ENCODE peak calls at places on chromosomes 6 and 20, in five cellular contexts. One of them, this sample, is unnamed.
A peak's percentile ranks its signal among the peaks of the same experiment; 100 is the strongest.

GRCh38 chr6:100700009-100700408 is 181.1 kb downstream of the ASCC3 start:
- DNase-seq in HCT116: no peak
- DNase-seq in tibial nerve: no peak
- DNase-seq in heart left ventricle: no peak
- DNase-seq in IMR-90: no peak
- DNase-seq in this sample: no peak

GRCh38 chr6:7108196-7108963 is 619 bp downstream of the RREB1 start:
- DNase-seq in HCT116: no peak
- DNase-seq in tibial nerve: no peak
- DNase-seq in heart left ventricle: peak; percentile 68
- DNase-seq in IMR-90: peak; percentile 49
- DNase-seq in this sample: no peak

GRCh38 chr6:137423444-137424168 is 70.6 kb downstream of the OLIG3 start:
- DNase-seq in HCT116: no peak
- DNase-seq in tibial nerve: no peak
- DNase-seq in heart left ventricle: no peak
- DNase-seq in IMR-90: no peak
- DNase-seq in this sample: no peak

GRCh38 chr6:167338551-167339117 is 13.7 kb downstream of the TTLL2 start:
- DNase-seq in HCT116: no peak
- DNase-seq in tibial nerve: no peak
- DNase-seq in heart left ventricle: no peak
- DNase-seq in IMR-90: no peak
- DNase-seq in this sample: no peak

GRCh38 chr20:59749293-59749680 is 144.9 kb downstream of the PHACTR3 start:
- DNase-seq in HCT116: no peak
- DNase-seq in tibial nerve: no peak
- DNase-seq in heart left ventricle: no peak
- DNase-seq in IMR-90: peak; percentile 53
- DNase-seq in this sample: no peak

GRCh38 chr6:105269390-105269789 is 89.6 kb upstream of the POPDC3 start:
- DNase-seq in HCT116: no peak
- DNase-seq in tibial nerve: no peak
- DNase-seq in heart left ventricle: no peak
- DNase-seq in IMR-90: no peak
- DNase-seq in this sample: no peak

GRCh38 chr6:36546664-36546957 is 668 bp downstream of the STK38 start:
- DNase-seq in HCT116: no peak
- DNase-seq in tibial nerve: no peak
- DNase-seq in heart left ventricle: no peak
- DNase-seq in IMR-90: no peak
- DNase-seq in this sample: no peak

GRCh38 chr6:33313105-33313708 is 671 bp downstream of the TAPBP start:
- DNase-seq in HCT116: no peak
- DNase-seq in tibial nerve: peak; percentile 44
- DNase-seq in heart left ventricle: peak; percentile 63
- DNase-seq in IMR-90: peak; percentile 31
- DNase-seq in this sample: no peak

GRCh38 chr6:94341173-94341572 is 921.8 kb upstream of the EPHA7 start:
- DNase-seq in HCT116: no peak
- DNase-seq in tibial nerve: no peak
- DNase-seq in heart left ventricle: no peak
- DNase-seq in IMR-90: no peak
- DNase-seq in this sample: no peak

GRCh38 chr20:23874747-23875146 is 4.8 kb downstream of the CST5 start:
- DNase-seq in HCT116: no peak
- DNase-seq in tibial nerve: no peak
- DNase-seq in heart left ventricle: no peak
- DNase-seq in IMR-90: no peak
- DNase-seq in this sample: no peak

GRCh38 chr6:37965964-37966676 is 146.6 kb downstream of the ZFAND3 start:
- DNase-seq in HCT116: no peak
- DNase-seq in tibial nerve: no peak
- DNase-seq in heart left ventricle: no peak
- DNase-seq in IMR-90: peak; percentile 48
- DNase-seq in this sample: no peak

GRCh38 chr6:108750801-108751200 is 97.4 kb upstream of the ARMC2 start:
- DNase-seq in HCT116: no peak
- DNase-seq in tibial nerve: no peak
- DNase-seq in heart left ventricle: no peak
- DNase-seq in IMR-90: no peak
- DNase-seq in this sample: no peak

GRCh38 chr6:34057790-34058189 is 88.1 kb downstream of the GRM4 start:
- DNase-seq in HCT116: no peak
- DNase-seq in tibial nerve: no peak
- DNase-seq in heart left ventricle: no peak
- DNase-seq in IMR-90: no peak
- DNase-seq in this sample: no peak

GRCh38 chr6:136549359-136550044 is 720 bp downstream of the MAP7 start:
- DNase-seq in HCT116: no peak
- DNase-seq in tibial nerve: no peak
- DNase-seq in heart left ventricle: no peak
- DNase-seq in IMR-90: no peak
- DNase-seq in this sample: no peak

GRCh38 chr6:77037439-77037838 is 425.9 kb downstream of the HTR1B start:
- DNase-seq in HCT116: no peak
- DNase-seq in tibial nerve: no peak
- DNase-seq in heart left ventricle: no peak
- DNase-seq in IMR-90: no peak
- DNase-seq in this sample: no peak

GRCh38 chr6:143098054-143098673 is 37.5 kb downstream of the AIG1 start:
- DNase-seq in HCT116: no peak
- DNase-seq in tibial nerve: no peak
- DNase-seq in heart left ventricle: no peak
- DNase-seq in IMR-90: no peak
- DNase-seq in this sample: no peak

GRCh38 chr6:24517659-24518538 is 23.1 kb downstream of the ALDH5A1 start:
- DNase-seq in HCT116: no peak
- DNase-seq in tibial nerve: no peak
- DNase-seq in heart left ventricle: no peak
- DNase-seq in IMR-90: no peak
- DNase-seq in this sample: peak; percentile 81
- TF ChIP-seq POLR2A in HCT116: no peak
- TF ChIP-seq POLR2A in tibial nerve: no peak
- TF ChIP-seq POLR2A in heart left ventricle: no peak
- TF ChIP-seq POLR2A in IMR-90: no peak
- TF ChIP-seq POLR2A in this sample: no peak

GRCh38 chr20:62079166-62079565 is 13.5 kb upstream of the TAF4 start:
- DNase-seq in HCT116: no peak
- DNase-seq in tibial nerve: no peak
- DNase-seq in heart left ventricle: no peak
- DNase-seq in IMR-90: no peak
- DNase-seq in this sample: no peak

GRCh38 chr20:62087227-62087626 is 21.5 kb upstream of the TAF4 start:
- DNase-seq in HCT116: no peak
- DNase-seq in tibial nerve: no peak
- DNase-seq in heart left ventricle: no peak
- DNase-seq in IMR-90: no peak
- DNase-seq in this sample: no peak

GRCh38 chr20:62085206-62085605 is 19.5 kb upstream of the TAF4 start:
- DNase-seq in HCT116: no peak
- DNase-seq in tibial nerve: no peak
- DNase-seq in heart left ventricle: no peak
- DNase-seq in IMR-90: no peak
- DNase-seq in this sample: no peak

GRCh38 chr20:62080249-62080993 is 14.7 kb upstream of the TAF4 start:
- DNase-seq in HCT116: no peak
- DNase-seq in tibial nerve: no peak
- DNase-seq in heart left ventricle: no peak
- DNase-seq in IMR-90: no peak
- DNase-seq in this sample: no peak

DNA sequence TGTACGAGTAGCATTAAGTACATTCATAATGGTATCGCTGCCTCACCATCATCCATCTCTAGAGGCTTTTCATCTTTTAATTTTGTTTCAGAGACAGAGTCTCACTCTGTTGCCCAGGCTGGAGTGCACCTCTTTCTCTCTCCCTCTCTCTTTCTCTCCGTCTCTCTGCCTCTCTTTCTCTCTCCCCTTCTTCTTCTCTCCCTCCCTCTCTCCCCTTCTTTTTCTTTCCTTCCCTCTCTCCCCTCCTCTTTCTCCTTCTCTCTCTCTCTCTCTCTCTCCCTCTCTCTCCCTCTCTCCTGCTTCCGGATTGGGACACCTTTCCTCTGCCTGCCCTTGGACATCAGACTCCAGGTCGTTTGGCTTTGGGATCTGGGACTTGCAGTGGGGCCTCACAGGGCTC is 17.6 kb upstream of the TAF4 start:
- DNase-seq in HCT116: no peak
- DNase-seq in tibial nerve: no peak
- DNase-seq in heart left ventricle: no peak
- DNase-seq in IMR-90: no peak
- DNase-seq in this sample: no peak
- H3K27me3 ChIP-seq in HCT116: peaks cover 4% of the 10 kb centered on the region
- H3K27me3 ChIP-seq in tibial nerve: no peaks in the 10 kb centered on the region
- H3K27me3 ChIP-seq in heart left ventricle: no peaks in the 10 kb centered on the region
- H3K27me3 ChIP-seq in IMR-90: peaks cover 13% of the 10 kb centered on the region
- H3K27me3 ChIP-seq in this sample: no peaks in the 10 kb centered on the region

GRCh38 chr6:31352497-31353368 is 4.2 kb downstream of the HLA-B start:
- DNase-seq in HCT116: no peak
- DNase-seq in tibial nerve: no peak
- DNase-seq in heart left ventricle: no peak
- DNase-seq in IMR-90: no peak
- DNase-seq in this sample: peak; percentile 19
- TF ChIP-seq POLR2A in HCT116: no peak
- TF ChIP-seq POLR2A in tibial nerve: no peak
- TF ChIP-seq POLR2A in heart left ventricle: no peak
- TF ChIP-seq POLR2A in IMR-90: peak; percentile 58
- TF ChIP-seq POLR2A in this sample: no peak

DNA sequence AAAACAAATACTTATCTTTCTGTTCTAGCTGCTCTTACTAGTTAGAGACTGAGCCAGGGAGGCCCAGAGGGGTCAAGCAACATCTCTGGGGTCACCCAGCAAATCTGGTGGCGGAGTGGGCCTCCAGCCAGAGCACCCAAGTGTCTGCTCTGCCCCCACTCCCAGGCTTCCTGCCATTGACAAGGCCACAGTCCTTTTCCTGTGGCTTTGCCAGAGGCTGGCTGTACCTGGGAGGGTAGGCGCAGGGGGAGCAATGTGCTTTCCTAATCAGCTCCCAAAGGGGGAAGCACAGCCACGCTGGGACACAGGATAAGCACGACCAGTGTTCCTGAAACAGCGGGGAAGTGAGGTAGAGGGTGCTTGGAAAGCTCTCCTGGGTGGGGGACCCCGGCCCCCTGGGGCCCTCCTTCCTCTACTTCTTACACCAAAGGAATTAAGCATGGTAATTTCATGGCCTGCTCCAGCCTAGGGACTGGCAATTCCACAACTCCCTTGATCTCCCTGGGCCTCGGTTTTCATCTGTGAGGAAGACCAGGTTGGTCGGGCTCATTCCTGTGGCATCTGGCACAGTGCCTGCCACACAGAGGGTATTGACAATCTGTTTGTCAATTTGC is 7.6 kb downstream of the TCF15 start:
- DNase-seq in HCT116: no peak
- DNase-seq in tibial nerve: no peak
- DNase-seq in heart left ventricle: peak; percentile 82
- DNase-seq in IMR-90: no peak
- DNase-seq in this sample: no peak
- H3K27me3 ChIP-seq in HCT116: no peaks in the 10 kb centered on the region
- H3K27me3 ChIP-seq in tibial nerve: no peaks in the 10 kb centered on the region
- H3K27me3 ChIP-seq in heart left ventricle: no peaks in the 10 kb centered on the region
- H3K27me3 ChIP-seq in IMR-90: peaks cover 32% of the 10 kb centered on the region
- H3K27me3 ChIP-seq in this sample: peaks cover 16% of the 10 kb centered on the region

DNA sequence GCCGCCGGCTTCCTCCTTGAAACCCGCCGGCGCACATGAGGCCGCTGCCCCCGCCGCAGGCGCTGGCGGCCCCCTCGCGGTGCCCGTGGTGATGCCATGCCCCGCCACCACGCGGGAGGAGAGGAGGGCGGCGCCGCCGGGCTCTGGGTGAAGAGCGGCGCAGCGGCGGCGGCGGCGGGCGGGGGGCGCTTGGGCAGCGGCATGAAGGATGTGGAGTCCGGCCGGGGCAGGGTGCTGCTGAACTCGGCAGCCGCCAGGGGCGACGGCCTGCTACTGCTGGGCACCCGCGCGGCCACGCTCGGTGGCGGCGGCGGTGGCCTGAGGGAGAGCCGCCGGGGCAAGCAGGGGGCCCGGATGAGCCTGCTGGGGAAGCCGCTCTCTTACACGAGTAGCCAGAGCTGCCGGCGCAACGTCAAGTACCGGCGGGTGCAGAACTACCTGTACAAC is 253 bp downstream of the KCNQ5 start:
- DNase-seq in HCT116: no peak
- DNase-seq in tibial nerve: no peak
- DNase-seq in heart left ventricle: peak; percentile 18
- DNase-seq in IMR-90: peak; percentile 24
- DNase-seq in this sample: no peak
- TF ChIP-seq POLR2A in HCT116: no peak
- TF ChIP-seq POLR2A in tibial nerve: no peak
- TF ChIP-seq POLR2A in heart left ventricle: no peak
- TF ChIP-seq POLR2A in IMR-90: no peak
- TF ChIP-seq POLR2A in this sample: no peak

This sample was measured in esophagus muscularis mucosa.